ENCODE peak calls at places on chromosomes 4 and X, in five cellular contexts. P is 8988T; J is stimulated activated naive CD4-positive, alpha-beta T cell; X is C1 segment of cervical spinal cord; F is NCI-H774. H is an unnamed sample.

GRCh38 chr4:143351149-143351691 is 14.5 kb downstream of the GAB1 start:
- DNase-seq in J (no peak), F (no peak), X (no peak), P (no peak), H (no peak)

GRCh38 chr4:156553659-156554058 is 417.9 kb downstream of the PDGFC start:
- DNase-seq in X (no peak), J (no peak), P (no peak), F (no peak), H (no peak)

GRCh38 chr4:166091914-166092510 is 219.0 kb downstream of the TLL1 start:
- DNase-seq in F (peak; percentile 31), X (no peak), P (no peak), J (no peak), H (no peak)

GRCh38 chrX:13650318-13650717 is 2.6 kb upstream of the TCEANC start:
- DNase-seq in F (no peak), P (no peak), J (no peak), X (no peak), H (no peak)

GRCh38 chr4:22778547-22779163 is 85.9 kb downstream of the GBA3 start:
- DNase-seq in X (no peak), J (no peak), F (no peak), P (no peak), H (no peak)

GRCh38 chr4:53098681-53099121 is 236.6 kb downstream of the RASL11B start:
- DNase-seq in F (no peak), X (no peak), P (no peak), J (no peak), H (no peak)

GRCh38 chr4:7546152-7546808 is 111.5 kb upstream of the PSAPL1 start:
- DNase-seq in X (no peak), J (no peak), P (no peak), F (no peak), H (no peak)

GRCh38 chr4:178671766-178672165 is 1229.5 kb upstream of the AGA start:
- DNase-seq in P (no peak), J (no peak), F (no peak), X (no peak), H (no peak)

GRCh38 chr4:9841072-9841471 is 59.6 kb downstream of the DRD5 start:
- DNase-seq in X (no peak), P (no peak), F (no peak), J (no peak), H (no peak)

GRCh38 chr4:8092282-8092681 is 66.3 kb downstream of the ABLIM2 start:
- DNase-seq in F (no peak), P (no peak), X (no peak), J (no peak), H (no peak)

GRCh38 chr4:86934147-86934771 is 552 bp upstream of the AFF1 start:
- DNase-seq in X (no peak), J (no peak), F (no peak), P (no peak), H (no peak)

GRCh38 chrX:64394059-64394873 is 986 bp downstream of the MTMR8 start:
- DNase-seq in J (no peak), F (no peak), P (no peak), X (no peak), H (no peak)

GRCh38 chr4:71769434-71769833 is 14.4 kb downstream of the GC start:
- DNase-seq in X (no peak), P (no peak), F (no peak), J (no peak), H (no peak)

GRCh38 chr4:149223659-149224058 is 592.0 kb downstream of the IQCM start:
- DNase-seq in X (no peak), J (no peak), F (no peak), P (no peak), H (no peak)

H was measured in occipital lobe.